ENCODE peak calls at places on chromosomes 1 and 21, in four cellular contexts. One of them, this sample, is unnamed.
A peak's percentile ranks its signal among the peaks of the same experiment; 100 is the strongest.

GRCh38 chr1:37486680-37487618 is 12.6 kb downstream of the ZC3H12A start:
- DNase-seq in dorsolateral prefrontal cortex: peak; percentile 75
- DNase-seq in AG04450: no peak
- DNase-seq in cardiac muscle cell: peak; percentile 82
- DNase-seq in this sample: no peak

GRCh38 chr1:56081151-56081550 is 498.2 kb downstream of the PLPP3 start:
- DNase-seq in dorsolateral prefrontal cortex: peak; percentile 41
- DNase-seq in AG04450: peak; percentile 79
- DNase-seq in cardiac muscle cell: peak; percentile 76
- DNase-seq in this sample: no peak

GRCh38 chr1:64235133-64235532 is 31.7 kb downstream of the UBE2U start:
- DNase-seq in dorsolateral prefrontal cortex: no peak
- DNase-seq in AG04450: no peak
- DNase-seq in cardiac muscle cell: peak; percentile 27
- DNase-seq in this sample: no peak

GRCh38 chr1:159868766-159869165 is 6.3 kb upstream of the VSIG8 start:
- DNase-seq in cardiac muscle cell: no peak
- DNase-seq in AG04450: no peak
- DNase-seq in dorsolateral prefrontal cortex: no peak
- DNase-seq in this sample: no peak

GRCh38 chr1:167083066-167083682 is 7.0 kb downstream of the GPA33 start:
- DNase-seq in cardiac muscle cell: no peak
- DNase-seq in AG04450: no peak
- DNase-seq in dorsolateral prefrontal cortex: no peak
- DNase-seq in this sample: no peak

GRCh38 chr21:22758478-22758877 is 1760.3 kb downstream of the NCAM2 start:
- DNase-seq in dorsolateral prefrontal cortex: no peak
- DNase-seq in AG04450: no peak
- DNase-seq in cardiac muscle cell: no peak
- DNase-seq in this sample: no peak

GRCh38 chr21:42574234-42575027 is 60.8 kb downstream of the SLC37A1 start:
- DNase-seq in AG04450: no peak
- DNase-seq in dorsolateral prefrontal cortex: peak; percentile 19
- DNase-seq in cardiac muscle cell: peak; percentile 44
- DNase-seq in this sample: peak; percentile 39

GRCh38 chr1:234681065-234681464 is 71.1 kb upstream of the IRF2BP2 start:
- DNase-seq in AG04450: no peak
- DNase-seq in dorsolateral prefrontal cortex: no peak
- DNase-seq in cardiac muscle cell: no peak
- DNase-seq in this sample: no peak

GRCh38 chr1:243294723-243295121 is 38.9 kb downstream of the SDCCAG8 start:
- DNase-seq in cardiac muscle cell: peak; percentile 51
- DNase-seq in dorsolateral prefrontal cortex: no peak
- DNase-seq in AG04450: no peak
- DNase-seq in this sample: no peak

GRCh38 chr1:29752141-29752540 is 515.8 kb downstream of the PTPRU start:
- DNase-seq in AG04450: no peak
- DNase-seq in cardiac muscle cell: peak; percentile 6
- DNase-seq in dorsolateral prefrontal cortex: no peak
- DNase-seq in this sample: no peak

GRCh38 chr1:234617135-234617985 is 7.4 kb upstream of the IRF2BP2 start:
- DNase-seq in dorsolateral prefrontal cortex: no peak
- DNase-seq in cardiac muscle cell: peak; percentile 73
- DNase-seq in AG04450: no peak
- DNase-seq in this sample: no peak

GRCh38 chr1:245682638-245683376 is 528.0 kb downstream of the KIF26B start:
- DNase-seq in cardiac muscle cell: peak; percentile 56
- DNase-seq in dorsolateral prefrontal cortex: no peak
- DNase-seq in AG04450: no peak
- DNase-seq in this sample: no peak

GRCh38 chr1:52152976-52153375 is 11.1 kb downstream of the ZFYVE9 start:
- DNase-seq in dorsolateral prefrontal cortex: no peak
- DNase-seq in cardiac muscle cell: peak; percentile 15
- DNase-seq in AG04450: no peak
- DNase-seq in this sample: no peak

GRCh38 chr1:22296701-22297591 is 154.0 kb upstream of the WNT4 start:
- DNase-seq in cardiac muscle cell: no peak
- DNase-seq in dorsolateral prefrontal cortex: no peak
- DNase-seq in AG04450: no peak
- DNase-seq in this sample: peak; percentile 26

GRCh38 chr1:180218806-180219765 is 11.0 kb upstream of the LHX4 start:
- DNase-seq in AG04450: no peak
- DNase-seq in dorsolateral prefrontal cortex: no peak
- DNase-seq in cardiac muscle cell: no peak
- DNase-seq in this sample: no peak

GRCh38 chr1:227775841-227776240 is 39.6 kb upstream of the PRSS38 start:
- DNase-seq in AG04450: no peak
- DNase-seq in cardiac muscle cell: no peak
- DNase-seq in dorsolateral prefrontal cortex: no peak
- DNase-seq in this sample: no peak

GRCh38 chr1:208141793-208142192 is 102.4 kb downstream of the PLXNA2 start:
- DNase-seq in AG04450: no peak
- DNase-seq in dorsolateral prefrontal cortex: no peak
- DNase-seq in cardiac muscle cell: no peak
- DNase-seq in this sample: no peak

GRCh38 chr1:23865543-23865930 is 2.6 kb downstream of the FUCA1 start:
- DNase-seq in cardiac muscle cell: peak; percentile 56
- DNase-seq in dorsolateral prefrontal cortex: no peak
- DNase-seq in AG04450: no peak
- DNase-seq in this sample: peak; percentile 48

GRCh38 chr1:157948547-157949152 is 44.8 kb upstream of the KIRREL1 start:
- DNase-seq in AG04450: no peak
- DNase-seq in cardiac muscle cell: peak; percentile 60
- DNase-seq in dorsolateral prefrontal cortex: no peak
- DNase-seq in this sample: no peak

GRCh38 chr1:170145691-170146676 is at the start of gene NTMT2:
- DNase-seq in cardiac muscle cell: peak; percentile 24
- DNase-seq in AG04450: no peak
- DNase-seq in dorsolateral prefrontal cortex: no peak
- DNase-seq in this sample: no peak

GRCh38 chr1:11704691-11705475 is 13.4 kb downstream of the DRAXIN start:
- DNase-seq in cardiac muscle cell: no peak
- DNase-seq in dorsolateral prefrontal cortex: no peak
- DNase-seq in AG04450: no peak
- DNase-seq in this sample: no peak

GRCh38 chr1:214422137-214422671 is 129.2 kb downstream of the PTPN14 start:
- DNase-seq in dorsolateral prefrontal cortex: no peak
- DNase-seq in AG04450: peak; percentile 58
- DNase-seq in cardiac muscle cell: peak; percentile 61
- DNase-seq in this sample: no peak

GRCh38 chr1:196877964-196878363 is 9.9 kb upstream of the CFHR4 start:
- DNase-seq in dorsolateral prefrontal cortex: peak; percentile 42
- DNase-seq in cardiac muscle cell: peak; percentile 18
- DNase-seq in AG04450: no peak
- DNase-seq in this sample: no peak

GRCh38 chr1:17915511-17916205 is 160.5 kb downstream of the ACTL8 start:
- DNase-seq in AG04450: no peak
- DNase-seq in dorsolateral prefrontal cortex: no peak
- DNase-seq in cardiac muscle cell: no peak
- DNase-seq in this sample: no peak

GRCh38 chr1:21574464-21575151 is 65.4 kb downstream of the ALPL start:
- DNase-seq in dorsolateral prefrontal cortex: no peak
- DNase-seq in cardiac muscle cell: peak; percentile 82
- DNase-seq in AG04450: no peak
- DNase-seq in this sample: no peak

GRCh38 chr1:33097137-33097611 is 16.2 kb downstream of the AZIN2 start:
- DNase-seq in dorsolateral prefrontal cortex: no peak
- DNase-seq in cardiac muscle cell: peak; percentile 67
- DNase-seq in AG04450: no peak
- DNase-seq in this sample: no peak

GRCh38 chr1:33098371-33098770 is 17.4 kb downstream of the AZIN2 start:
- DNase-seq in cardiac muscle cell: peak; percentile 58
- DNase-seq in dorsolateral prefrontal cortex: no peak
- DNase-seq in AG04450: no peak
- DNase-seq in this sample: no peak

GRCh38 chr1:33097762-33098161 is 16.8 kb downstream of the AZIN2 start:
- DNase-seq in dorsolateral prefrontal cortex: no peak
- DNase-seq in cardiac muscle cell: no peak
- DNase-seq in AG04450: no peak
- DNase-seq in this sample: no peak

GRCh38 chr1:33096358-33097005 is 15.5 kb downstream of the AZIN2 start:
- DNase-seq in dorsolateral prefrontal cortex: no peak
- DNase-seq in AG04450: peak; percentile 39
- DNase-seq in cardiac muscle cell: peak; percentile 90
- DNase-seq in this sample: no peak

GRCh38 chr1:33099290-33100118 is 18.6 kb downstream of the AZIN2 start:
- DNase-seq in cardiac muscle cell: peak; percentile 100
- DNase-seq in AG04450: peak; percentile 100
- DNase-seq in dorsolateral prefrontal cortex: no peak
- DNase-seq in this sample: peak; percentile 100
- TF ChIP-seq CTCF in cardiac muscle cell: peak; percentile 65
- TF ChIP-seq CTCF in AG04450: peak; percentile 75
- TF ChIP-seq CTCF in dorsolateral prefrontal cortex: no peak
- TF ChIP-seq CTCF in this sample: peak; percentile 60

GRCh38 chr1:147768582-147768981 is 8.2 kb upstream of the GJA5 start:
- DNase-seq in dorsolateral prefrontal cortex: no peak
- DNase-seq in AG04450: no peak
- DNase-seq in cardiac muscle cell: no peak
- DNase-seq in this sample: no peak

GRCh38 chr1:147769107-147769506 is 8.7 kb upstream of the GJA5 start:
- DNase-seq in AG04450: no peak
- DNase-seq in cardiac muscle cell: peak; percentile 38
- DNase-seq in dorsolateral prefrontal cortex: no peak
- DNase-seq in this sample: no peak

GRCh38 chr1:147771216-147772125 is 11.1 kb upstream of the GJA5 start:
- DNase-seq in cardiac muscle cell: peak; percentile 14
- DNase-seq in dorsolateral prefrontal cortex: no peak
- DNase-seq in AG04450: no peak
- DNase-seq in this sample: no peak

GRCh38 chr1:147772540-147772939 is 12.1 kb upstream of the GJA5 start:
- DNase-seq in AG04450: no peak
- DNase-seq in dorsolateral prefrontal cortex: no peak
- DNase-seq in cardiac muscle cell: no peak
- DNase-seq in this sample: no peak

DNA sequence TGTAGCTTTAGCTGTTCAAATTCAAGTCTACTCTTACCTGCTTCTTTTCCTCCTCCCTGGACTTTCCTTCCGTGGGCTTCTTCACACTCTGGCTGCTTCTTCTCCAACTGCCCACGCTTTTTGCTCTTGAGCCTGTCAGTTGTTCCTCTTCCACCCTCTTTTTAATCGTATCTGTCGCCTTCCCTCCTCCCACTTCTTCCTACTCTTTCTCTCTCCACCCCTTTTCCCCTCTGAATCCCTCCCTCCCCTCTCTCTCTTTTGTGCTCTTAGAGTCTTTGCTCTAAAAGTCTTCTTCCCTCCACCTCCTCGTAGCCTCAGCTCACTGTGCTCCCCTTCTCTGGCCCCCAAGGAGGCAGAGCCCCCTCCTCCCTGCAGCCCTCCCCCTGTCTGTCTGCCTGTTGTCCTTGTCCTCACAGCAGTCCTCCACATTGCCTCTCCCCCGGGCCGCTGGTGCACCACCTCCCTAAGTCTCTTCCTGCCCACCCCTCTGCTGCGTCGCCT is 12.9 kb upstream of the GJA5 start:
- DNase-seq in AG04450: no peak
- DNase-seq in cardiac muscle cell: no peak
- DNase-seq in dorsolateral prefrontal cortex: no peak
- DNase-seq in this sample: no peak
- H3K4me3 ChIP-seq in AG04450: no peak overlapping the region
- H3K4me3 ChIP-seq in cardiac muscle cell: no peak overlapping the region
- H3K4me3 ChIP-seq in dorsolateral prefrontal cortex: peak overlapping the region; percentile 9
- H3K4me3 ChIP-seq in this sample: no peak overlapping the region

DNA sequence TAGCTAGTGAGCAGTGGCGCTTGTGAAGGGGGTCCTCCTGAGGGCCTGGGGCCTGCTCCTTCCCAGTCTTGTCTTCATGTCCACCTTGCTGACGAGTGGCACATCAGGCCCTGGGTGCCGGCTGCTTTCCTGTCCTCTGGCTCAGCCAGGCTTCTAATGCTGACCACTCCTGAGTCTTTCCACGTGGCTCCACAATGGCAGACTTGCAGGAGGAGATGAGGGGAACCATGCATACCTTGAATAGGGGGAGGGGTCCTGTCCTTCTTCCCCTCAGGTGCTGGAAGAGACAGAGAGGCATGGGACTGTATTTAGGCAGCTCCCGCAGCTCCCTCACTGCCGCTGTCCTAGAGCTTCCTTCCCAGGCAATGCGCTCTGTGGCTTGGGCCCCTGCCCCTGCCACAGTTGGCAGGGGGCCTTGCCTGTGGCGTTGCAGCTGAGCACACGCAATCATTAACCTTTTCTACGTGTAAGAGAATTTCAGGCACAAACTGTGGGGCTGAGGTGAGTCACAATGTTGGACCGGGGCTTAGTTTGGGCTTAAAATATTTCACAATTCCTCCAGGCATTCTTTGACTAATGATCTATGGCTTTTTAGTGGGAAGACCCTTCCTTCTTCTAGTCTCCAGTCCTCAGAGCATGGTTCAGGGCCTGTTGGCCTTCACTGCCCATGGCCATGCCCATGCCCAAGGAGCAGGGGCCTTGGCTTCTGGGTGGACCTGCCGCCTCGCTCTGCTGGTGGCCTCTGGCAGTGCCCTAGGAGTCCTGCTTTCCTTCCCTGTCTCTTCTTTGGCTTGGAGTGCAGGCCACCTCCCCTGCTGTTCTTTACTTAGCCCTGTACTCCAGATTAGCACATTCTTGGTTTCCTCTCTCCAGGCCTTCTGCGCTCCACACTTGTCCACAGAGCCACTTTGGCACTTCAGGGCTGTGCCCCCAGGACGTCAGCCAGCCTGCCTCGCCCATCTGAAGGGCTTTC is 39.1 kb downstream of the MAPKAPK2 start:
- DNase-seq in dorsolateral prefrontal cortex: no peak
- DNase-seq in AG04450: no peak
- DNase-seq in cardiac muscle cell: peak; percentile 95
- DNase-seq in this sample: no peak
- TF ChIP-seq CTCF in dorsolateral prefrontal cortex: no peak
- TF ChIP-seq CTCF in AG04450: no peak
- TF ChIP-seq CTCF in cardiac muscle cell: no peak
- TF ChIP-seq CTCF in this sample: no peak

DNA sequence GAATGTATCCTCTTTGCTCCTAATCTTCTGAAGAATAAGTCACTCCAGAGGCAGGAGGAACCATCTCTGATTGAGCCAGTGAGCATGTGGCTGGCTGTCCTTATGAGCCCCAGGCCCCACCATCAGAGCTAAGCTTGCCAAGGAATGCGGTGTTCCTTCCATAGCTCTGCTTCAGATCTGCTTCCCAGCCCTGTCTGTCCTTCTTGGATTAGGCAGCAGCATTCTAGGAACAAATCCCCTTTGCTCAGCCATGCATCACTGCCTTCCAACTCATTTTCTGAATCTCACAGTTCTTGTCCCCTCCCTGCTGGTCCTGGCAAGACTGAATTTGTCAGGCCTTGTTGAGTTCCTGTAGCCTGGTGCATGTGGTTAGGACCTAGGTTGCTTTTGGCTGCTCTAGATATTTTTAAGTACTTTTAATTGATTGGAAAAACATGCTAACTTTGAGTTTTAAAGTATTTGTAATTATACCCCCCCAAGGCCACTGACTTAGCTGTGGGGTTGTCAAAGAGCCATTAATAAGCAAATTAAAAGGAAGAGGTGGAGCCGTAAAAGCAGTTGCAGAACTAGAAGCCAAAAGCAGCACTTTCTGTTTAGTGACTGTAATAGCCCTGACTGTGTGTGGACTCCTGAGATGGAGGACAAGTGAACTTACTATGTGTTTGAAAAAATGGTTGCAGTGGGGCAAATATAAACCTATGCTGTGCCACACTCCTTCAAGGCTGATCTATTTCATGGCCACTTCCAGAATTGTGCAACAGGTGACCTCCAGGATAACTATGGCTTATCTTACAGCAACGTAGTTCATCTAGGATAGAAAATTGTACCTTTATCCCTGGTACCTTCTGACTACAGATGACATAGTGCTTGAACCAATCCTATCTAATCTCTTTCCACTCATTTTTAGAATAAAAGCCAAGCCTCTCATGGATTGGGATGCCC is 61.3 kb upstream of the BACH1 start:
- DNase-seq in cardiac muscle cell: peak; percentile 75
- DNase-seq in AG04450: no peak
- DNase-seq in dorsolateral prefrontal cortex: no peak
- DNase-seq in this sample: no peak
- H3K4me3 ChIP-seq in cardiac muscle cell: no peak overlapping the region
- H3K4me3 ChIP-seq in AG04450: no peak overlapping the region
- H3K4me3 ChIP-seq in dorsolateral prefrontal cortex: no peak overlapping the region
- H3K4me3 ChIP-seq in this sample: no peak overlapping the region